ENCODE peak calls at places on chromosomes 6 and 20, in nine cellular contexts. G is HAP-1; F is naive thymus-derived CD4-positive, alpha-beta T cell; W is WERI-Rb-1; B is lower leg skin; P is right cardiac atrium; O is lower lobe of right lung; D is heart left ventricle; I is tibial artery. R is an unnamed sample.

GRCh38 chr6:138310294-138310693 is 67.4 kb upstream of the SMIM28 start:
- DNase-seq in D (no peak), I (no peak), F (no peak), B (no peak), G (no peak), O (no peak), W (no peak), P (no peak), R (no peak)

GRCh38 chr20:22692119-22692475 is 107.7 kb upstream of the FOXA2 start:
- DNase-seq in D (no peak), F (no peak), I (no peak), W (no peak), B (no peak), P (no peak), O (no peak), G (no peak), R (no peak)

GRCh38 chr6:77231438-77232305 is 231.6 kb downstream of the HTR1B start:
- DNase-seq in F (no peak), O (no peak), B (no peak), G (no peak), W (no peak), D (no peak), I (no peak), P (no peak), R (no peak)

GRCh38 chr6:27591660-27592059 is 118.8 kb upstream of the ZNF184 start:
- DNase-seq in O (no peak), D (no peak), I (no peak), W (no peak), F (no peak), B (no peak), G (peak), P (no peak), R (no peak)

GRCh38 chr6:112881027-112881426 is 533.9 kb downstream of the RFPL4B start:
- DNase-seq in B (no peak), I (no peak), O (no peak), D (no peak), G (no peak), F (no peak), W (no peak), P (no peak), R (no peak)

GRCh38 chr6:15513801-15514711 is 148.8 kb downstream of the DTNBP1 start:
- DNase-seq in B (no peak), F (no peak), O (no peak), D (no peak), G (no peak), P (no peak), I (no peak), W (no peak), R (no peak)

GRCh38 chr6:131561925-131562707 is 10.9 kb upstream of the ARG1 start:
- DNase-seq in W (no peak), F (no peak), G (no peak), I (no peak), O (no peak), P (no peak), D (no peak), B (no peak), R (no peak)

GRCh38 chr6:53172468-53172803 is 23.8 kb upstream of the GCM1 start:
- DNase-seq in D (no peak), W (no peak), F (no peak), O (no peak), P (no peak), B (no peak), G (no peak), I (no peak), R (no peak)

GRCh38 chr6:135182120-135182992 is 1.2 kb downstream of the MYB start:
- DNase-seq in F (peak), G (peak), O (peak), D (no peak), P (no peak), W (peak), B (no peak), I (no peak), R (no peak)

GRCh38 chr20:1301031-1301529 is 27.9 kb downstream of the SDCBP2 start:
- DNase-seq in P (no peak), G (no peak), F (peak), D (no peak), O (no peak), I (no peak), B (no peak), W (peak), R (no peak)

GRCh38 chr6:125255201-125255600 is 46.6 kb downstream of the HDDC2 start:
- DNase-seq in F (no peak), B (no peak), G (no peak), D (no peak), I (no peak), P (no peak), W (no peak), O (no peak), R (no peak)

GRCh38 chr6:5188646-5189045 is 72.1 kb downstream of the LYRM4 start:
- DNase-seq in O (no peak), W (no peak), G (no peak), F (no peak), I (no peak), P (no peak), B (no peak), D (no peak), R (no peak)

GRCh38 chr6:134312038-134312660 is 5.8 kb downstream of the SGK1 start:
- DNase-seq in D (no peak), F (no peak), B (no peak), I (no peak), P (no peak), W (no peak), O (no peak), G (peak), R (no peak)

GRCh38 chr6:63565058-63565726 is 7.1 kb upstream of the LOC128125822 start:
- DNase-seq in G (no peak), B (no peak), D (no peak), I (no peak), O (no peak), P (no peak), F (no peak), W (no peak), R (no peak)

GRCh38 chr20:57735831-57736737 is 26.3 kb upstream of the PMEPA1 start:
- DNase-seq in P (no peak), W (no peak), I (no peak), F (no peak), D (no peak), G (no peak), B (no peak), O (peak), R (no peak)

GRCh38 chr6:161001421-161001820 is 9.9 kb downstream of the MAP3K4 start:
- DNase-seq in G (no peak), D (no peak), B (peak), F (no peak), P (no peak), W (no peak), O (no peak), I (no peak), R (no peak)

GRCh38 chr20:23235173-23236027 is 115.2 kb upstream of the NXT1 start:
- DNase-seq in G (peak), I (peak), P (peak), F (no peak), W (peak), O (peak), D (peak), B (no peak), R (peak)

GRCh38 chr6:165653196-165653595 is 9.8 kb downstream of the PDE10A start:
- DNase-seq in F (no peak), B (no peak), O (no peak), D (no peak), W (no peak), G (no peak), I (no peak), P (no peak), R (no peak)

GRCh38 chr6:1622220-1622841 is 12.6 kb downstream of the FOXC1 start:
- DNase-seq in G (no peak), F (no peak), O (no peak), B (no peak), P (peak), W (no peak), I (peak), D (no peak), R (no peak)

GRCh38 chr6:15663057-15663638 is 320 bp upstream of the DTNBP1 start:
- DNase-seq in B (no peak), F (no peak), I (peak), W (no peak), O (no peak), P (no peak), D (no peak), G (no peak), R (peak)

GRCh38 chr20:13425401-13425800 is 204.3 kb downstream of the ISM1 start:
- DNase-seq in W (no peak), I (no peak), G (no peak), D (no peak), O (no peak), P (no peak), F (no peak), B (no peak), R (no peak)

GRCh38 chr6:89734526-89734925 is 85.1 kb downstream of the MDN1 start:
- DNase-seq in P (no peak), B (no peak), O (no peak), F (no peak), W (no peak), G (no peak), I (no peak), D (no peak), R (no peak)

GRCh38 chr6:10416863-10417641 is 2.2 kb upstream of the TFAP2A start:
- DNase-seq in B (no peak), G (no peak), D (no peak), F (no peak), W (no peak), I (no peak), O (peak), P (no peak), R (no peak)

GRCh38 chr6:25882066-25882496 is 8.0 kb upstream of the SLC17A3 start:
- DNase-seq in G (no peak), P (peak), W (no peak), B (no peak), O (peak), I (no peak), F (no peak), D (peak), R (peak)

GRCh38 chr6:116969211-116969863 is 92.3 kb downstream of the RFX6 start:
- DNase-seq in W (peak), F (peak), P (no peak), B (no peak), G (peak), I (no peak), D (peak), O (no peak), R (no peak)

GRCh38 chr6:50049829-50050228 is at the start of gene DEFB112:
- DNase-seq in I (no peak), O (no peak), F (no peak), B (no peak), W (no peak), P (no peak), D (no peak), G (no peak), R (no peak)

GRCh38 chr6:26205625-26206574 is 118.7 kb downstream of the HFE start:
- DNase-seq in I (no peak), W (no peak), F (peak), O (no peak), B (no peak), G (peak), D (no peak), P (no peak), R (no peak)

GRCh38 chr20:8399963-8400362 is 267.9 kb downstream of the PLCB1 start:
- DNase-seq in D (no peak), F (no peak), W (no peak), O (no peak), I (no peak), B (no peak), P (no peak), G (no peak), R (no peak)

GRCh38 chr6:95243091-95243490 is 334.2 kb upstream of the MANEA start:
- DNase-seq in G (no peak), F (no peak), O (no peak), B (no peak), I (no peak), D (no peak), W (no peak), P (no peak), R (no peak)

GRCh38 chr6:95248501-95248900 is 328.8 kb upstream of the MANEA start:
- DNase-seq in G (no peak), P (no peak), F (no peak), D (no peak), B (no peak), I (no peak), O (no peak), W (no peak), R (no peak)

GRCh38 chr6:95240514-95240913 is 336.8 kb upstream of the MANEA start:
- DNase-seq in B (no peak), P (no peak), W (no peak), I (no peak), O (no peak), D (no peak), G (no peak), F (no peak), R (no peak)

GRCh38 chr6:95244749-95245148 is 332.6 kb upstream of the MANEA start:
- DNase-seq in W (no peak), F (no peak), B (no peak), G (no peak), I (no peak), P (no peak), O (no peak), D (no peak), R (no peak)

GRCh38 chr6:95242560-95242959 is 334.8 kb upstream of the MANEA start:
- DNase-seq in I (no peak), O (no peak), D (no peak), B (no peak), G (no peak), W (no peak), F (no peak), P (no peak), R (no peak)
- H3K4me3 ChIP-seq in I (no peak), O (no peak), D (no peak), B (no peak), G (no peak), W (no peak), F (no peak), P (no peak), R (no peak)

DNA sequence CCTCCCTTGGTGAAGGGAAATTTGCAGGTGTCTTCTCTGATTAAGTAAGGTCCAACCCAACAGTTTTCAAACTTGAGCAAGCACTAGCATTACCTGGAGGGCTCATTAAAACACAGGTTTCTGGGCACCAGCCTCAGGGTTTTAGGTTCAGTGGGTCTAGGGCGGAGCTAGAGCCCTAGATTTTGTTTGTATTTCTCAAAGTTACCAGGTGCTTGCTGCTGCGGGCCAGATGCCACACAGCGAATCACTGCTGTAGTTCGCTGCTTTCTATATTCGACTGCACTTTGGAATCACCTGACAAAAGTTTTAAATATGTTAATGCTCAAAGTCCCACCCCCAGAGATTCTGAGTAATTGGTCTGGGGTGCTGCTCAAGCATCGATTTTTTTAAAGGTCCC is 838 bp downstream of the COL21A1 start:
- DNase-seq in I (peak), O (no peak), P (no peak), G (no peak), D (no peak), W (no peak), B (peak), F (no peak), R (no peak)
- H3K4me3 ChIP-seq in I (peak), O (peak), P (peak), G (no peak), D (peak), W (no peak), B (no peak), F (no peak), R (peak)

GRCh38 chr6:34158876-34159275 is 13.0 kb upstream of the GRM4 start:
- DNase-seq in P (no peak), B (no peak), F (no peak), W (peak), G (no peak), O (no peak), I (no peak), D (no peak), R (no peak)
- H3K4me3 ChIP-seq in P (no peak), B (no peak), F (no peak), W (no peak), G (no peak), O (no peak), I (no peak), D (no peak), R (no peak)

GRCh38 chr6:36339156-36339555 is 2.5 kb upstream of the BNIP5 start:
- DNase-seq in D (no peak), O (no peak), F (no peak), I (no peak), B (no peak), G (no peak), W (no peak), P (no peak), R (no peak)

GRCh38 chr6:36337814-36338213 is 1.1 kb upstream of the BNIP5 start:
- DNase-seq in D (no peak), F (no peak), P (no peak), I (no peak), O (no peak), W (no peak), B (no peak), G (no peak), R (no peak)

GRCh38 chr6:36343109-36343508 is 6.4 kb upstream of the BNIP5 start:
- DNase-seq in D (no peak), O (no peak), B (no peak), P (no peak), W (no peak), I (no peak), G (no peak), F (no peak), R (no peak)

GRCh38 chr6:36340671-36341454 is 4.2 kb upstream of the BNIP5 start:
- DNase-seq in I (peak), P (peak), W (peak), F (peak), D (peak), G (peak), O (peak), B (peak), R (peak)

DNA sequence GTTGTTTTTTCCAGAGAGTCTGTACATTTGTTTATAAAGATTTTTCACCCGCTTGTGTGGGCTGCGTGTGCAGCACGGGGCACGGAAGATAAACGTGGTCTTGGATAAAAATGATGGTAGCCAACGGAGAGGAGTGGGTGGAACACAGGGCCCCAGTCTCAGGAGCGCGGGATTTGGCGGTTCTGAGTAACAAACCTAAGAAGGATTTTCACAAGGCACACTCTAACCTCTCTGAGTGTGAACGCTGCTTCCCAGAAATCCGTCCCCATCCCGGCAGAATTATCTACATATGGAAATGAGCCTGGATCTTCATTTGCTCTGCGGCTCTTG is 3.6 kb upstream of the BNIP5 start:
- DNase-seq in G (no peak), F (no peak), W (no peak), D (no peak), P (no peak), B (no peak), O (no peak), I (no peak), R (peak)
- H3K4me3 ChIP-seq in G (no peak), F (no peak), W (no peak), D (no peak), P (no peak), B (no peak), O (no peak), I (no peak), R (no peak)

DNA sequence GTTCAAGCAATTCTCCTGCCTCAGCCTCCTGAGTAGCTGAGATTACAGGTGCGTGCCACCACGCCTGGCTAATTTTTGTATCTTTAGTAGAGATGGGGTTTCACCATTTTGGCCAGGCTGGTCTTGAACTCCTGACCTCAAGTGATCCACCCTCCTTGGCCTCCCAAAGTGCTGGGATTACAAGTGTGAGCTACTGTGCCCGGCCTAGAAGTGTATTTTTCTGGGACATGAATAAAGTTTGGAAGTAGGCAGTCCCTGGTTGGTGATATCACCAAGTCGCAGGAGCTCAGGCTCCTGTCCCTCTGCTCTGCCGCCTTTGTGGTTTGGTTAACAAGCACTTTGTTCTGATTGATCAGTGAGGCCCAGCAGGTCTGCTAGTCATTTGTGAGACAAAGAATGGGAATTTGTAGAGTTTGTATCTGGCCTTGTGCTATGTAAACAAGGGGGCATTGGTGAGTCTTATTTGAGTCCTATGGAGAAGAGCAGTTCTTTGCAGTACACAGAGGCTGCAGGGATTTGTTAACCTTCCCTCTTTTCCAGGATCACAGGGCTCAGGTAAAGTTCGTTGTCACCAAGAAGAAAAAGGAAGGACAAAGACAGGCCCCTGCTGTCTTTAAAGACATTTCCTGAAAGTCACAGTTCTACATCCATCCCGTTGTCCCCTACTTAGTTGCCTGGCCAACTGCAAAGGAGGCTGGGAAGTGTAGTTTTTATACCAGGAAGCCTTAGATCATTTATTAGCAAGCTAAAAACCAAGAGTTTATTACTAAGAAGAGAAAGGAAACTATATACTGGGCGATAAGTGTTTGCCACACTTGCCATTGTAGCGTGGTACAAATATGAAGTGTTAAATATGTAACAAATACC is 13.1 kb downstream of the MTHFD1L start:
- DNase-seq in P (no peak), O (no peak), F (no peak), G (no peak), I (no peak), W (no peak), B (no peak), D (no peak), R (no peak)
- H3K4me3 ChIP-seq in P (no peak), O (no peak), F (no peak), G (no peak), I (no peak), W (no peak), B (no peak), D (no peak), R (no peak)

DNA sequence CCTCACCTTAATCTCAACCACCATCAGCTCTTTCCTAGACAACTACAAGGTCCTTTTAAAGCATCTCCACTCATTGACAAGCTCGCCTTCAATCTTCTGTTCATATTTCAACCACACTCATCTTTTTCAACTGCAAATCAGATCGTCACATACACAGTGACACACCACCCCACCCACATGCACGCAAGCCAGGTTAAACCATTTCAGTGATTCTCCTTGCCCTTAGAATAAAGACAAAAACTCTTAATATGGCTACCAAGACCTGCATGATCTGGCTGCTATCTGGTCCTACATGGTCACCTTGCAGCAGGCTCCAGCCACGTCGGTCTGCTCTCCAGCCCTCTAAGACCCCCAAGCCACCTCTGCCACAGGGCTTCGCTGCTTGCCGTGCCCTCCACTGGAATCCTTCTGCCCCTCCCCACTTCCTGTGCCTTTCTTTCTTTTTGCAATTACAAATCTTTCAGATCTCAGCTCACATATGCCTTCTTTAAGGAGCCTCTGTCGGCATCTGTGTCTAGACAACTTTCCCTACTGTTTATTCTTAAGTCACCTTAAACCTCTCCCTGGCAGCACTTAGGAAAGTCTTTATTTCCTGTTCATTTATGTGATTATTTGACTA is 507.3 kb upstream of the ARID1B start:
- DNase-seq in G (no peak), W (no peak), O (no peak), I (no peak), F (peak), B (no peak), P (no peak), D (no peak), R (no peak)
- H3K4me3 ChIP-seq in G (no peak), W (no peak), O (no peak), I (no peak), F (peak), B (no peak), P (no peak), D (no peak), R (no peak)

GRCh38 chr6:21596379-21597242 is 3.1 kb downstream of the SOX4 start:
- DNase-seq in G (peak), D (peak), P (peak), W (peak), I (peak), O (peak), F (peak), B (peak), R (peak)

GRCh38 chr6:21595951-21596378 is 2.4 kb downstream of the SOX4 start:
- DNase-seq in P (peak), F (peak), O (no peak), I (no peak), D (peak), G (no peak), W (no peak), B (no peak), R (peak)

GRCh38 chr6:21594427-21595264 is 1.1 kb downstream of the SOX4 start:
- DNase-seq in I (peak), D (peak), O (peak), W (peak), F (peak), B (peak), P (peak), G (peak), R (peak)

GRCh38 chr6:21593927-21594421 is 423 bp downstream of the SOX4 start:
- DNase-seq in F (peak), B (no peak), I (no peak), O (no peak), G (no peak), P (no peak), W (peak), D (peak), R (no peak)

GRCh38 chr6:21595265-21595950 is 1.9 kb downstream of the SOX4 start:
- DNase-seq in D (peak), I (no peak), B (peak), P (peak), W (peak), F (peak), O (peak), G (no peak), R (peak)
- H3K4me3 ChIP-seq in D (peak), I (peak), B (peak), P (peak), W (peak), F (peak), O (peak), G (peak), R (peak)